ENCODE peak calls at places on chromosomes 2 and 18, in nine cellular contexts. One of them, this sample, is unnamed.

GRCh38 chr18:40469851-40470250 is 1485.2 kb upstream of the PIK3C3 start:
- DNase-seq in Right ventricle myocardium superior: no peak
- DNase-seq in CD8-positive, alpha-beta memory T cell: no peak
- DNase-seq in left cardiac atrium: no peak
- DNase-seq in KBM-7: no peak
- DNase-seq in HEK293T: no peak
- DNase-seq in activated effector memory CD4-positive, alpha-beta T cell treated with anti-CD3 and anti-CD28 coated beads, Interleukin-2, amount 50 U/mL, for 16 hours: no peak
- DNase-seq in lower lobe of right lung: no peak
- DNase-seq in A549: no peak
- DNase-seq in this sample: peak; percentile 48

GRCh38 chr2:189178007-189178406 is 1.6 kb downstream of the COL5A2 start:
- DNase-seq in KBM-7: no peak
- DNase-seq in left cardiac atrium: no peak
- DNase-seq in lower lobe of right lung: no peak
- DNase-seq in Right ventricle myocardium superior: no peak
- DNase-seq in activated effector memory CD4-positive, alpha-beta T cell treated with anti-CD3 and anti-CD28 coated beads, Interleukin-2, amount 50 U/mL, for 16 hours: no peak
- DNase-seq in HEK293T: no peak
- DNase-seq in A549: peak; percentile 32
- DNase-seq in CD8-positive, alpha-beta memory T cell: no peak
- DNase-seq in this sample: no peak

GRCh38 chr2:100959225-100959880 is 42.7 kb upstream of the RPL31 start:
- DNase-seq in lower lobe of right lung: no peak
- DNase-seq in Right ventricle myocardium superior: peak; percentile 6
- DNase-seq in activated effector memory CD4-positive, alpha-beta T cell treated with anti-CD3 and anti-CD28 coated beads, Interleukin-2, amount 50 U/mL, for 16 hours: no peak
- DNase-seq in left cardiac atrium: no peak
- DNase-seq in A549: no peak
- DNase-seq in HEK293T: no peak
- DNase-seq in KBM-7: no peak
- DNase-seq in CD8-positive, alpha-beta memory T cell: no peak
- DNase-seq in this sample: peak; percentile 29

GRCh38 chr2:167292430-167293171 is 404.3 kb downstream of the XIRP2 start:
- DNase-seq in activated effector memory CD4-positive, alpha-beta T cell treated with anti-CD3 and anti-CD28 coated beads, Interleukin-2, amount 50 U/mL, for 16 hours: peak; percentile 76
- DNase-seq in Right ventricle myocardium superior: peak; percentile 91
- DNase-seq in CD8-positive, alpha-beta memory T cell: peak; percentile 24
- DNase-seq in left cardiac atrium: peak; percentile 88
- DNase-seq in lower lobe of right lung: peak; percentile 89
- DNase-seq in HEK293T: peak; percentile 89
- DNase-seq in KBM-7: peak; percentile 81
- DNase-seq in A549: peak; percentile 80
- DNase-seq in this sample: peak; percentile 92

GRCh38 chr2:23530121-23530908 is 145.3 kb downstream of the KLHL29 start:
- DNase-seq in A549: no peak
- DNase-seq in lower lobe of right lung: no peak
- DNase-seq in KBM-7: no peak
- DNase-seq in activated effector memory CD4-positive, alpha-beta T cell treated with anti-CD3 and anti-CD28 coated beads, Interleukin-2, amount 50 U/mL, for 16 hours: no peak
- DNase-seq in Right ventricle myocardium superior: peak; percentile 14
- DNase-seq in HEK293T: no peak
- DNase-seq in left cardiac atrium: no peak
- DNase-seq in CD8-positive, alpha-beta memory T cell: no peak
- DNase-seq in this sample: no peak

GRCh38 chr18:21298351-21298750 is 56.3 kb downstream of the GREB1L start:
- DNase-seq in Right ventricle myocardium superior: no peak
- DNase-seq in left cardiac atrium: no peak
- DNase-seq in HEK293T: no peak
- DNase-seq in KBM-7: no peak
- DNase-seq in lower lobe of right lung: no peak
- DNase-seq in activated effector memory CD4-positive, alpha-beta T cell treated with anti-CD3 and anti-CD28 coated beads, Interleukin-2, amount 50 U/mL, for 16 hours: no peak
- DNase-seq in A549: no peak
- DNase-seq in CD8-positive, alpha-beta memory T cell: no peak
- DNase-seq in this sample: no peak

GRCh38 chr18:41917199-41917598 is 37.8 kb upstream of the PIK3C3 start:
- DNase-seq in HEK293T: no peak
- DNase-seq in Right ventricle myocardium superior: no peak
- DNase-seq in A549: no peak
- DNase-seq in KBM-7: no peak
- DNase-seq in CD8-positive, alpha-beta memory T cell: no peak
- DNase-seq in lower lobe of right lung: no peak
- DNase-seq in activated effector memory CD4-positive, alpha-beta T cell treated with anti-CD3 and anti-CD28 coated beads, Interleukin-2, amount 50 U/mL, for 16 hours: no peak
- DNase-seq in left cardiac atrium: no peak
- DNase-seq in this sample: no peak

GRCh38 chr2:122543815-122544214 is 788.4 kb downstream of the TSN start:
- DNase-seq in lower lobe of right lung: no peak
- DNase-seq in KBM-7: no peak
- DNase-seq in Right ventricle myocardium superior: no peak
- DNase-seq in A549: no peak
- DNase-seq in CD8-positive, alpha-beta memory T cell: no peak
- DNase-seq in activated effector memory CD4-positive, alpha-beta T cell treated with anti-CD3 and anti-CD28 coated beads, Interleukin-2, amount 50 U/mL, for 16 hours: no peak
- DNase-seq in HEK293T: no peak
- DNase-seq in left cardiac atrium: no peak
- DNase-seq in this sample: no peak

GRCh38 chr2:100562613-100563406 is at the start of gene PDCL3:
- DNase-seq in left cardiac atrium: peak; percentile 96
- DNase-seq in activated effector memory CD4-positive, alpha-beta T cell treated with anti-CD3 and anti-CD28 coated beads, Interleukin-2, amount 50 U/mL, for 16 hours: peak; percentile 98
- DNase-seq in HEK293T: peak; percentile 94
- DNase-seq in A549: peak; percentile 99
- DNase-seq in KBM-7: peak; percentile 98
- DNase-seq in Right ventricle myocardium superior: peak; percentile 97
- DNase-seq in CD8-positive, alpha-beta memory T cell: peak; percentile 97
- DNase-seq in lower lobe of right lung: peak; percentile 98
- DNase-seq in this sample: peak; percentile 96

GRCh38 chr2:11710210-11710609 is 36.2 kb upstream of the LPIN1 start:
- DNase-seq in lower lobe of right lung: no peak
- DNase-seq in CD8-positive, alpha-beta memory T cell: no peak
- DNase-seq in KBM-7: no peak
- DNase-seq in Right ventricle myocardium superior: no peak
- DNase-seq in HEK293T: no peak
- DNase-seq in left cardiac atrium: peak; percentile 40
- DNase-seq in activated effector memory CD4-positive, alpha-beta T cell treated with anti-CD3 and anti-CD28 coated beads, Interleukin-2, amount 50 U/mL, for 16 hours: no peak
- DNase-seq in A549: peak; percentile 48
- DNase-seq in this sample: no peak

GRCh38 chr18:63817441-63818051 is 42.3 kb downstream of the SERPINB7 start:
- DNase-seq in left cardiac atrium: no peak
- DNase-seq in A549: no peak
- DNase-seq in activated effector memory CD4-positive, alpha-beta T cell treated with anti-CD3 and anti-CD28 coated beads, Interleukin-2, amount 50 U/mL, for 16 hours: no peak
- DNase-seq in KBM-7: no peak
- DNase-seq in CD8-positive, alpha-beta memory T cell: no peak
- DNase-seq in lower lobe of right lung: no peak
- DNase-seq in HEK293T: no peak
- DNase-seq in Right ventricle myocardium superior: no peak
- DNase-seq in this sample: no peak

This sample was measured in cerebellum.